ENCODE peak calls at places on chromosome 21, in nine cellular contexts. One of them, this sample, is unnamed.

GRCh38 chr21:16085436-16085835 is 355.7 kb downstream of the USP25 start:
- DNase-seq in NB4: no peak
- DNase-seq in progenitor cell of endocrine pancreas: no peak
- DNase-seq in endothelial cell: no peak
- DNase-seq in gastrocnemius medialis: no peak
- DNase-seq in foreskin fibroblast: peak
- DNase-seq in cardiac fibroblast: no peak
- DNase-seq in fibroblast of mammary gland: peak
- DNase-seq in uterus: no peak
- DNase-seq in this sample: no peak

GRCh38 chr21:37711294-37711844 is 204.9 kb downstream of the KCNJ6 start:
- DNase-seq in uterus: no peak
- DNase-seq in endothelial cell: no peak
- DNase-seq in foreskin fibroblast: no peak
- DNase-seq in gastrocnemius medialis: no peak
- DNase-seq in cardiac fibroblast: no peak
- DNase-seq in progenitor cell of endocrine pancreas: no peak
- DNase-seq in NB4: no peak
- DNase-seq in fibroblast of mammary gland: no peak
- DNase-seq in this sample: no peak

GRCh38 chr21:45485686-45486442 is 56.4 kb downstream of the SLC19A1 start:
- DNase-seq in progenitor cell of endocrine pancreas: no peak
- DNase-seq in fibroblast of mammary gland: no peak
- DNase-seq in uterus: no peak
- DNase-seq in gastrocnemius medialis: no peak
- DNase-seq in NB4: no peak
- DNase-seq in cardiac fibroblast: no peak
- DNase-seq in endothelial cell: no peak
- DNase-seq in foreskin fibroblast: no peak
- DNase-seq in this sample: no peak

GRCh38 chr21:38768385-38769071 is 37.2 kb upstream of the ETS2 start:
- DNase-seq in uterus: no peak
- DNase-seq in gastrocnemius medialis: no peak
- DNase-seq in progenitor cell of endocrine pancreas: no peak
- DNase-seq in NB4: no peak
- DNase-seq in fibroblast of mammary gland: peak
- DNase-seq in endothelial cell: no peak
- DNase-seq in cardiac fibroblast: peak
- DNase-seq in foreskin fibroblast: peak
- DNase-seq in this sample: no peak

GRCh38 chr21:43899307-43900077 is 34.5 kb downstream of the AGPAT3 start:
- DNase-seq in foreskin fibroblast: no peak
- DNase-seq in NB4: no peak
- DNase-seq in gastrocnemius medialis: no peak
- DNase-seq in uterus: no peak
- DNase-seq in endothelial cell: no peak
- DNase-seq in progenitor cell of endocrine pancreas: no peak
- DNase-seq in cardiac fibroblast: no peak
- DNase-seq in fibroblast of mammary gland: no peak
- DNase-seq in this sample: no peak

GRCh38 chr21:14046401-14046800 is 164.4 kb downstream of the LIPI start:
- DNase-seq in cardiac fibroblast: no peak
- DNase-seq in uterus: no peak
- DNase-seq in endothelial cell: no peak
- DNase-seq in foreskin fibroblast: no peak
- DNase-seq in NB4: no peak
- DNase-seq in fibroblast of mammary gland: peak
- DNase-seq in gastrocnemius medialis: no peak
- DNase-seq in progenitor cell of endocrine pancreas: no peak
- DNase-seq in this sample: no peak

GRCh38 chr21:33383056-33383888 is 19.9 kb upstream of the IFNGR2 start:
- DNase-seq in cardiac fibroblast: peak
- DNase-seq in gastrocnemius medialis: peak
- DNase-seq in foreskin fibroblast: peak
- DNase-seq in fibroblast of mammary gland: peak
- DNase-seq in NB4: peak
- DNase-seq in progenitor cell of endocrine pancreas: no peak
- DNase-seq in endothelial cell: no peak
- DNase-seq in uterus: peak
- DNase-seq in this sample: no peak

GRCh38 chr21:46035809-46036695 is 54.5 kb downstream of the COL6A1 start:
- DNase-seq in uterus: peak
- DNase-seq in foreskin fibroblast: peak
- DNase-seq in progenitor cell of endocrine pancreas: no peak
- DNase-seq in endothelial cell: no peak
- DNase-seq in fibroblast of mammary gland: peak
- DNase-seq in gastrocnemius medialis: no peak
- DNase-seq in NB4: no peak
- DNase-seq in cardiac fibroblast: peak
- DNase-seq in this sample: no peak

GRCh38 chr21:23792300-23792699 is 1815.0 kb downstream of the MRPL39 start:
- DNase-seq in NB4: no peak
- DNase-seq in progenitor cell of endocrine pancreas: no peak
- DNase-seq in uterus: no peak
- DNase-seq in cardiac fibroblast: no peak
- DNase-seq in gastrocnemius medialis: no peak
- DNase-seq in foreskin fibroblast: no peak
- DNase-seq in fibroblast of mammary gland: no peak
- DNase-seq in endothelial cell: no peak
- DNase-seq in this sample: no peak

GRCh38 chr21:36792505-36792967 is 93.6 kb downstream of the SIM2 start:
- DNase-seq in cardiac fibroblast: no peak
- DNase-seq in fibroblast of mammary gland: peak
- DNase-seq in NB4: peak
- DNase-seq in endothelial cell: no peak
- DNase-seq in uterus: no peak
- DNase-seq in foreskin fibroblast: no peak
- DNase-seq in gastrocnemius medialis: peak
- DNase-seq in progenitor cell of endocrine pancreas: no peak
- DNase-seq in this sample: no peak

GRCh38 chr21:15151385-15152103 is 86.7 kb upstream of the NRIP1 start:
- DNase-seq in fibroblast of mammary gland: peak
- DNase-seq in foreskin fibroblast: no peak
- DNase-seq in cardiac fibroblast: no peak
- DNase-seq in NB4: no peak
- DNase-seq in progenitor cell of endocrine pancreas: no peak
- DNase-seq in endothelial cell: no peak
- DNase-seq in uterus: no peak
- DNase-seq in gastrocnemius medialis: no peak
- DNase-seq in this sample: no peak

GRCh38 chr21:33939224-33939623 is 23.6 kb upstream of the ATP5PO start:
- DNase-seq in cardiac fibroblast: no peak
- DNase-seq in gastrocnemius medialis: no peak
- DNase-seq in endothelial cell: no peak
- DNase-seq in foreskin fibroblast: no peak
- DNase-seq in NB4: no peak
- DNase-seq in uterus: no peak
- DNase-seq in progenitor cell of endocrine pancreas: no peak
- DNase-seq in fibroblast of mammary gland: no peak
- DNase-seq in this sample: no peak

GRCh38 chr21:37259426-37259825 is 7.7 kb downstream of the VPS26C start:
- DNase-seq in NB4: no peak
- DNase-seq in fibroblast of mammary gland: peak
- DNase-seq in progenitor cell of endocrine pancreas: no peak
- DNase-seq in cardiac fibroblast: no peak
- DNase-seq in endothelial cell: no peak
- DNase-seq in uterus: peak
- DNase-seq in gastrocnemius medialis: no peak
- DNase-seq in foreskin fibroblast: no peak
- DNase-seq in this sample: no peak

GRCh38 chr21:45844181-45844580 is 137.4 kb upstream of the COL6A1 start:
- DNase-seq in progenitor cell of endocrine pancreas: no peak
- DNase-seq in uterus: no peak
- DNase-seq in NB4: no peak
- DNase-seq in fibroblast of mammary gland: no peak
- DNase-seq in cardiac fibroblast: no peak
- DNase-seq in foreskin fibroblast: no peak
- DNase-seq in endothelial cell: no peak
- DNase-seq in gastrocnemius medialis: no peak
- DNase-seq in this sample: no peak

GRCh38 chr21:38858429-38859205 is 52.9 kb downstream of the ETS2 start:
- DNase-seq in endothelial cell: no peak
- DNase-seq in uterus: no peak
- DNase-seq in foreskin fibroblast: no peak
- DNase-seq in gastrocnemius medialis: no peak
- DNase-seq in cardiac fibroblast: no peak
- DNase-seq in progenitor cell of endocrine pancreas: no peak
- DNase-seq in fibroblast of mammary gland: no peak
- DNase-seq in NB4: no peak
- DNase-seq in this sample: no peak

GRCh38 chr21:33403128-33403785 is at the start of gene IFNGR2:
- DNase-seq in progenitor cell of endocrine pancreas: peak
- DNase-seq in NB4: peak
- DNase-seq in fibroblast of mammary gland: no peak
- DNase-seq in cardiac fibroblast: peak
- DNase-seq in gastrocnemius medialis: no peak
- DNase-seq in foreskin fibroblast: no peak
- DNase-seq in uterus: peak
- DNase-seq in endothelial cell: peak
- DNase-seq in this sample: peak

GRCh38 chr21:45551816-45552695 is 9.8 kb upstream of the SLC19A1 start:
- DNase-seq in fibroblast of mammary gland: no peak
- DNase-seq in progenitor cell of endocrine pancreas: no peak
- DNase-seq in cardiac fibroblast: no peak
- DNase-seq in gastrocnemius medialis: no peak
- DNase-seq in foreskin fibroblast: no peak
- DNase-seq in endothelial cell: no peak
- DNase-seq in uterus: no peak
- DNase-seq in NB4: no peak
- DNase-seq in this sample: no peak

GRCh38 chr21:31557421-31557955 is 102.0 kb upstream of the SOD1 start:
- DNase-seq in endothelial cell: peak
- DNase-seq in NB4: no peak
- DNase-seq in uterus: no peak
- DNase-seq in foreskin fibroblast: no peak
- DNase-seq in gastrocnemius medialis: no peak
- DNase-seq in progenitor cell of endocrine pancreas: peak
- DNase-seq in fibroblast of mammary gland: no peak
- DNase-seq in cardiac fibroblast: no peak
- DNase-seq in this sample: peak

GRCh38 chr21:25366116-25366515 is 241.2 kb downstream of the MRPL39 start:
- DNase-seq in foreskin fibroblast: no peak
- DNase-seq in uterus: no peak
- DNase-seq in progenitor cell of endocrine pancreas: no peak
- DNase-seq in fibroblast of mammary gland: no peak
- DNase-seq in cardiac fibroblast: no peak
- DNase-seq in endothelial cell: no peak
- DNase-seq in gastrocnemius medialis: no peak
- DNase-seq in NB4: no peak
- DNase-seq in this sample: no peak

GRCh38 chr21:25371831-25372434 is 235.3 kb downstream of the MRPL39 start:
- DNase-seq in gastrocnemius medialis: no peak
- DNase-seq in progenitor cell of endocrine pancreas: no peak
- DNase-seq in foreskin fibroblast: no peak
- DNase-seq in fibroblast of mammary gland: peak
- DNase-seq in NB4: no peak
- DNase-seq in uterus: no peak
- DNase-seq in endothelial cell: no peak
- DNase-seq in cardiac fibroblast: no peak
- DNase-seq in this sample: no peak

GRCh38 chr21:25370311-25370744 is 237.0 kb downstream of the MRPL39 start:
- DNase-seq in uterus: no peak
- DNase-seq in NB4: no peak
- DNase-seq in gastrocnemius medialis: no peak
- DNase-seq in cardiac fibroblast: peak
- DNase-seq in progenitor cell of endocrine pancreas: no peak
- DNase-seq in fibroblast of mammary gland: peak
- DNase-seq in endothelial cell: no peak
- DNase-seq in foreskin fibroblast: peak
- DNase-seq in this sample: no peak

GRCh38 chr21:25369524-25370300 is 237.6 kb downstream of the MRPL39 start:
- DNase-seq in foreskin fibroblast: peak
- DNase-seq in cardiac fibroblast: peak
- DNase-seq in progenitor cell of endocrine pancreas: no peak
- DNase-seq in gastrocnemius medialis: no peak
- DNase-seq in fibroblast of mammary gland: peak
- DNase-seq in endothelial cell: no peak
- DNase-seq in uterus: no peak
- DNase-seq in NB4: no peak
- DNase-seq in this sample: no peak

GRCh38 chr21:25368531-25368930 is 238.8 kb downstream of the MRPL39 start:
- DNase-seq in progenitor cell of endocrine pancreas: no peak
- DNase-seq in foreskin fibroblast: no peak
- DNase-seq in uterus: no peak
- DNase-seq in gastrocnemius medialis: no peak
- DNase-seq in cardiac fibroblast: no peak
- DNase-seq in fibroblast of mammary gland: no peak
- DNase-seq in NB4: no peak
- DNase-seq in endothelial cell: no peak
- DNase-seq in this sample: no peak
- TF ChIP-seq CTCF in progenitor cell of endocrine pancreas: no peak
- TF ChIP-seq CTCF in foreskin fibroblast: no peak
- TF ChIP-seq CTCF in uterus: no peak
- TF ChIP-seq CTCF in gastrocnemius medialis: no peak
- TF ChIP-seq CTCF in cardiac fibroblast: no peak
- TF ChIP-seq CTCF in fibroblast of mammary gland: no peak
- TF ChIP-seq CTCF in NB4: no peak
- TF ChIP-seq CTCF in endothelial cell: no peak
- TF ChIP-seq CTCF in this sample: no peak

DNA sequence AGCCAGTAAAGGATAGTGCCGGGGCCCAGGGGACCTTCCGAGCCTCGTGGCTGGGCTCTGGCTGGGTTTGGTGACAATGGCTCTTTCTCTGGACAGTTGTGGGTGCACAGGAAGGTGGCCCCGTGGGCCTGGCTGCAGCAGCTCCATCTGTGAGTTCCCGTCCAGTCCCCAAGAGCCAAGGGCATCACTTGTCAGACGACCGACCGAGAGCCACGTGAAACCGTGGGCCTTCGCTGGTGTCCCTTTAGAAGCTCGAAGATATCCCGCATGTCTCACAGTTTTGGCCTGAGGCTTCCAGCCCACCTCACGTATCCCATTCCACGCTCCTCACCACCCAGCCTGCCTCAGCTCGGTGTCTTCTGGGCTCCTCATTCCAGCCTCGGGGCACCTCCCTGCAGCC is 27.2 kb upstream of the UMODL1 start:
- DNase-seq in NB4: no peak
- DNase-seq in progenitor cell of endocrine pancreas: no peak
- DNase-seq in fibroblast of mammary gland: no peak
- DNase-seq in gastrocnemius medialis: no peak
- DNase-seq in foreskin fibroblast: no peak
- DNase-seq in cardiac fibroblast: no peak
- DNase-seq in endothelial cell: no peak
- DNase-seq in uterus: no peak
- DNase-seq in this sample: no peak
- TF ChIP-seq CTCF in NB4: no peak
- TF ChIP-seq CTCF in progenitor cell of endocrine pancreas: no peak
- TF ChIP-seq CTCF in fibroblast of mammary gland: no peak
- TF ChIP-seq CTCF in gastrocnemius medialis: no peak
- TF ChIP-seq CTCF in foreskin fibroblast: no peak
- TF ChIP-seq CTCF in cardiac fibroblast: no peak
- TF ChIP-seq CTCF in endothelial cell: no peak
- TF ChIP-seq CTCF in uterus: no peak
- TF ChIP-seq CTCF in this sample: no peak

GRCh38 chr21:29656504-29657227 is 283.1 kb downstream of the GRIK1 start:
- DNase-seq in uterus: no peak
- DNase-seq in fibroblast of mammary gland: peak
- DNase-seq in NB4: peak
- DNase-seq in endothelial cell: no peak
- DNase-seq in cardiac fibroblast: peak
- DNase-seq in gastrocnemius medialis: no peak
- DNase-seq in progenitor cell of endocrine pancreas: no peak
- DNase-seq in foreskin fibroblast: peak
- DNase-seq in this sample: no peak
- TF ChIP-seq CTCF in uterus: no peak
- TF ChIP-seq CTCF in fibroblast of mammary gland: no peak
- TF ChIP-seq CTCF in NB4: no peak
- TF ChIP-seq CTCF in endothelial cell: no peak
- TF ChIP-seq CTCF in cardiac fibroblast: no peak
- TF ChIP-seq CTCF in gastrocnemius medialis: no peak
- TF ChIP-seq CTCF in progenitor cell of endocrine pancreas: no peak
- TF ChIP-seq CTCF in foreskin fibroblast: no peak
- TF ChIP-seq CTCF in this sample: no peak

GRCh38 chr21:19981938-19982337 is 1016.3 kb upstream of the NCAM2 start:
- DNase-seq in gastrocnemius medialis: no peak
- DNase-seq in endothelial cell: no peak
- DNase-seq in progenitor cell of endocrine pancreas: no peak
- DNase-seq in fibroblast of mammary gland: no peak
- DNase-seq in cardiac fibroblast: no peak
- DNase-seq in foreskin fibroblast: no peak
- DNase-seq in NB4: peak
- DNase-seq in uterus: no peak
- DNase-seq in this sample: no peak
- TF ChIP-seq CTCF in gastrocnemius medialis: peak
- TF ChIP-seq CTCF in endothelial cell: no peak
- TF ChIP-seq CTCF in progenitor cell of endocrine pancreas: no peak
- TF ChIP-seq CTCF in fibroblast of mammary gland: no peak
- TF ChIP-seq CTCF in cardiac fibroblast: no peak
- TF ChIP-seq CTCF in foreskin fibroblast: no peak
- TF ChIP-seq CTCF in NB4: no peak
- TF ChIP-seq CTCF in uterus: no peak
- TF ChIP-seq CTCF in this sample: no peak